ENCODE peak calls at places on chromosomes 16 and 17, in five cellular contexts. K, H, S, L and I are unnamed samples.

GRCh38 chr17:33459078-33459940 is 166.2 kb upstream of the ASIC2 start:
- DNase-seq in K (peak), H (no peak), S (no peak), L (no peak), I (no peak)

GRCh38 chr16:7363397-7364053 is 30.9 kb downstream of the RBFOX1 start:
- DNase-seq in K (no peak), H (no peak), S (no peak), L (no peak), I (no peak)

GRCh38 chr16:12078405-12079245 is 102.1 kb downstream of the SNX29 start:
- DNase-seq in K (no peak), H (no peak), S (no peak), L (no peak), I (no peak)

GRCh38 chr17:36017799-36018198 is at the start of gene CCL23:
- DNase-seq in K (no peak), H (no peak), S (no peak), L (no peak), I (no peak)

GRCh38 chr16:57513371-57514102 is 22.8 kb downstream of the CCDC102A start:
- DNase-seq in K (no peak), H (peak), S (no peak), L (no peak), I (no peak)

GRCh38 chr17:74446551-74447500 is 14.9 kb downstream of the GPRC5C start:
- DNase-seq in K (no peak), H (no peak), S (no peak), L (no peak), I (no peak)

GRCh38 chr17:82203920-82204319 is 8.7 kb downstream of the CCDC57 start:
- DNase-seq in K (no peak), H (no peak), S (no peak), L (no peak), I (no peak)

GRCh38 chr16:87223656-87224248 is 93.4 kb downstream of the C16orf95 start:
- DNase-seq in K (no peak), H (no peak), S (no peak), L (no peak), I (no peak)

GRCh38 chr17:81386646-81387234 is 8.5 kb upstream of the BAHCC1 start:
- DNase-seq in K (no peak), H (no peak), S (no peak), L (no peak), I (no peak)

GRCh38 chr17:6853764-6854442 is 22.4 kb upstream of the TEKT1 start:
- DNase-seq in K (peak), H (no peak), S (no peak), L (peak), I (no peak)

GRCh38 chr16:27318399-27319256 is 4.9 kb downstream of the IL4R start:
- DNase-seq in K (no peak), H (peak), S (no peak), L (no peak), I (peak)

GRCh38 chr16:27317738-27318398 is 4.1 kb downstream of the IL4R start:
- DNase-seq in K (no peak), H (no peak), S (no peak), L (no peak), I (no peak)

GRCh38 chr16:27321013-27321960 is 7.5 kb downstream of the IL4R start:
- DNase-seq in K (no peak), H (peak), S (no peak), L (no peak), I (peak)

GRCh38 chr16:27320261-27321012 is 6.7 kb downstream of the IL4R start:
- DNase-seq in K (no peak), H (no peak), S (no peak), L (no peak), I (no peak)

GRCh38 chr16:27319257-27319965 is 5.6 kb downstream of the IL4R start:
- DNase-seq in K (no peak), H (no peak), S (no peak), L (no peak), I (no peak)
- H2AK5ac ChIP-seq in K (no peak), H (no peak), S (no peak), L (no peak), I (peak)

GRCh38 chr16:81447383-81448101 is 2.9 kb downstream of the CMIP start:
- DNase-seq in K (no peak), H (peak), S (no peak), L (no peak), I (no peak)
- H2AK5ac ChIP-seq in K (no peak), H (no peak), S (peak), L (peak), I (no peak)

DNA sequence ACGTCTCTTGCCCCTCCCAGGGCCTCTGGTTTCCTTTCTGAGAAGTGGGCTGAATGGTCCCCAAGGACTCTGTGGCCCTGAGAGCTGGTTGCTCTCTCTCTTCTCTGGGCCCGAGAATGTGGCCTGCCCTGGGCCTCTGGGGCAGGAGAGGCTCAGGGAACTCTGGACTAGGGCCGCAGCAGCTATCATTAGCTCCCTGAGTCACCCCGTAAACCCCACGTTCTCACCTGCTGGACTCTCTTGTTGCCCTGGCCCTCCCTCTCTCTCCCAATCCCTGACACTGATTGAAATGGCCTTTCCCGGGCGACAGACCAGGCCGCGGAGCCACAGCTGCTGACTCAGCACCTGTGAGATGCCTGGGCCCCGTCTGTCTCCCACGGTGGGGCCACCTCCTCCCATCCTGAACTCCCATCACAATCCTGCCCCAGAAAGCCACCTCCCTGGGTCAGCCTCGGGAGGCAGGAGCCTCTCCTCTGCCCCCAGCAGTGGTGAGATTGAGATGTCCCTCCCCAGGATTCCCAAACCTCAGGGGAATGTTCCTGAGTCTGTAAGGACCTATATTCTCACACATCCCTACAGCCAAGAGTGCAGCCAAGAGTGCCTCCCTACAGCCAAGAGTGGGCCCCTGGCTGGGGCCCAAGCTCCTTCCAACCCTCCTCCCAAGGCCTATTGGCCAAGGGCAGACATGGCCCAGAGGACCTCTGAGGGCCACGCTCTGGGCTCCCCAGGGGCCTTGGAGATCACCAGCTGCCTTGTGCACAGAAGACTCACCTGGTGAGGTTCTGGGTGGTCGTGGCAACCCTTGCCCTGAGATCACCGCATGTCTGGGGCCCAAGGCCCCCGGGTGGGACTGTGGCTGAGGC is 476 bp downstream of the TRPV3 start:
- DNase-seq in K (peak), H (no peak), S (no peak), L (no peak), I (no peak)
- H2AK5ac ChIP-seq in K (no peak), H (no peak), S (peak), L (no peak), I (no peak)

GRCh38 chr17:40511136-40511535 is 9.7 kb upstream of the TNS4 start:
- DNase-seq in K (no peak), H (no peak), S (no peak), L (no peak), I (no peak)
- H2AK5ac ChIP-seq in K (no peak), H (no peak), S (no peak), L (no peak), I (peak)

GRCh38 chr16:25012525-25012991 is 2.6 kb downstream of the ARHGAP17 start:
- DNase-seq in K (no peak), H (peak), S (no peak), L (no peak), I (peak)
- H2AK5ac ChIP-seq in K (no peak), H (no peak), S (no peak), L (no peak), I (peak)

DNA sequence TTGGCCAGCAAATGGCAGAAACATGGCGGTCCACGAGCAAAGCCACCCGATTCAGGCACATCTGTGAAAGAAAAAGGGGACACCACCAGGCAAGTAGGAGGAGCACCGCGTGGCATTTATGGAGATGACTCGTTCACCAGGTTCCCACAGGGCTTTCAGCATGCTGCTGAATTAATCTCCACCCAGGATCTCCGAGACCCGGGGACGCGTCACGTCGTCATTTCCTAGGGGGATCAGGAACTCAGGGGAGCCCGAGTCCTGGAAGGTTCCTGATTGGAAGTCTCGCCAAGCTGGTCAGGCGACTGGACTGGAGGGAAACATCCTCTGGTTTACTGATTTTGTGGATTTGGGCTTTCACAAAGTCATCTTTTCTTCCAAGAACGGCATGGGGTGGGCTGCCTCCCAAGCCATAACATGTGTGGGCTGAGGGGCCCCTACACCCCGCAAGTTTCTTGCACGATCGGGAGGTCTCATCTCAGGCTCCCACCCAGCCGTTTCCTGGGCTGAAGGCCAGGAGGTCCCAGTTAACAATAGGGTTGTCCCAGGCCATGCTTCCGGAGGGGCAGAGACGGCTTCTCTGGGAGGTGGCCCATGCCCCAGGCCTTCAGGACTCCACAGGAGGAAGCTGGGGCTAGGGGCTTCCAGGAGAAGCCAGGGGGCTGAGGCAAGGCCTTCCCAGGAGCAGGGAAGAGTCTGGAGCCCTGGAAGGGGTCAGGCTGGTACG is 645 bp downstream of the DNAH17 start:
- DNase-seq in K (no peak), H (no peak), S (no peak), L (no peak), I (no peak)
- H2AK5ac ChIP-seq in K (no peak), H (no peak), S (peak), L (no peak), I (no peak)

GRCh38 chr16:52346709-52347108 is 200.2 kb downstream of the TOX3 start:
- DNase-seq in K (no peak), H (no peak), S (no peak), L (no peak), I (no peak)
- H2AK5ac ChIP-seq in K (no peak), H (no peak), S (no peak), L (no peak), I (no peak)